ENCODE peak calls at places on chromosomes 5 and 9, in five cellular contexts. J is GM13977, U is body of pancreas, R is cardiac fibroblast, B is RWPE2. F is an unnamed sample.

GRCh38 chr5:41835625-41836024 is 34.6 kb downstream of the OXCT1 start:
- DNase-seq in B (no peak), R (peak), U (peak), J (no peak), F (peak)

GRCh38 chr9:87696641-87697040 is 29.3 kb upstream of the CTSL start:
- DNase-seq in B (no peak), R (no peak), U (no peak), J (no peak), F (no peak)

GRCh38 chr5:138962619-138963370 is 87.7 kb upstream of the LRRTM2 start:
- DNase-seq in R (no peak), J (no peak), B (no peak), U (no peak), F (no peak)

GRCh38 chr5:177491429-177491945 is 5.9 kb downstream of the PDLIM7 start:
- DNase-seq in J (peak), U (no peak), R (peak), B (no peak), F (no peak)

GRCh38 chr9:123749580-123750202 is 180.2 kb downstream of the DENND1A start:
- DNase-seq in R (no peak), J (peak), U (no peak), B (no peak), F (no peak)

GRCh38 chr9:134413890-134414731 is 87.9 kb downstream of the RXRA start:
- DNase-seq in R (peak), B (peak), U (peak), J (no peak), F (no peak)

GRCh38 chr5:32494827-32495226 is 50.3 kb upstream of the ZFR start:
- DNase-seq in U (no peak), B (no peak), J (no peak), R (no peak), F (no peak)

GRCh38 chr9:129802833-129803678 is at the start of gene TOR1B:
- DNase-seq in U (peak), B (peak), J (peak), R (peak), F (peak)

GRCh38 chr5:96778409-96778808 is 29.3 kb downstream of the ERAP1 start:
- DNase-seq in B (no peak), R (no peak), J (no peak), U (peak), F (no peak)

GRCh38 chr5:148085934-148086333 is 22.2 kb downstream of the SPINK5 start:
- DNase-seq in B (no peak), R (no peak), U (no peak), J (no peak), F (no peak)

GRCh38 chr5:129820-130219 is 37.9 kb downstream of the PLEKHG4B start:
- DNase-seq in J (no peak), B (no peak), U (no peak), R (peak), F (no peak)

GRCh38 chr5:175344331-175345200 is 99.4 kb downstream of the DRD1 start:
- DNase-seq in B (no peak), U (no peak), R (peak), J (no peak), F (no peak)

GRCh38 chr5:172370237-172370640 is 84.1 kb downstream of the SH3PXD2B start:
- DNase-seq in J (no peak), R (no peak), B (no peak), U (no peak), F (no peak)

GRCh38 chr9:124771867-124772621 is 933 bp upstream of the NR6A1 start:
- DNase-seq in R (peak), B (no peak), J (peak), U (peak), F (no peak)
- TF ChIP-seq CTCF in R (peak), B (peak), J (peak), U (peak), F (peak)

DNA sequence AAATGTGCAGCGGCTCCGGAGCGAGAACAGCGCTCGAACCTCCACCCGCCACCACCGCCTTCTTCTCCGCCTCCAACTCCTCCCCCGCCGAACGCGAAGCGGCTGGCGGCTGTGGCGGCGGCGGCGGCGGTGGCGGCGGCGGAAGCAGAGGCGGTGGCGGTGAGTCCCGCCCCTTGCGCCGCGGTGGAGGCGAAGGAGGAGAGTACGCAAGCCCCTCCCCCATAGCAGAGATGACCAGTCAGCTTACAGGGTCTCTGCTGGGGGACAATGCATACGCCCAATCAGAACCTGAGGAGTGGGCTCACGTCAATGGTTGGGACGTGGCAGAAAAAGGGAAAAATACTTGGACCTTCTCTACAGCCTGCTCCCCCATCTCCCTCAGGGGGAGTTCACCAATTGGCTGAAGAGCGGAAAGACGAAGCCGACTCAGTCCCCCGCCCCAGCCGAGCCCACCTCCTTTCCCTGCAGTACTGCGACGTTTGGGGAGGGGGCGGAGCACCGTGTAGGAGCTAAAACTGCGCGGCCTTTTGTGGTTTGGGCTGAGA is at the start of gene PJA2:
- DNase-seq in B (peak), R (peak), J (peak), U (peak), F (peak)
- TF ChIP-seq CTCF in B (no peak), R (peak), J (no peak), U (peak), F (peak)

DNA sequence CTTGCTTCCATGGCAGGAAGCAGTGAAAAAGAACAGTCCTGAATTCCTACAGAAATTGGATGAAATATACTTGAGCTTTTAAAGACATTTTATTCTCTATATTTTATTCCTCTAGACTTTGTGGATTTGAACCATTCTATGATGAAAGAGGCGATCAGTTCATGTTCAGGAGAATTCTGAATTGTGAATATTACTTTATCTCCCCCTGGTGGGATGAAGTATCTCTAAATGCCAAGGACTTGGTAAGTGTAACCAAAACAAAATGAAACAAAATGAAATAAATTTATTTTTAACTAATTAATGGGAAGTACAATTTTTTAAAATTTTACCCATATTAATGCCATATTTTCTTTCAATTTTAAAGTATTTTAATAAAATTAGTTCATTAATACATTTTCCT is 34.1 kb downstream of the STARD4 start:
- DNase-seq in B (no peak), U (no peak), J (no peak), R (peak), F (no peak)
- TF ChIP-seq CTCF in B (peak), U (no peak), J (no peak), R (peak), F (peak)

GRCh38 chr9:69785757-69786156 is 25.9 kb upstream of the PTAR1 start:
- DNase-seq in B (no peak), U (no peak), R (peak), J (no peak), F (no peak)
- TF ChIP-seq CTCF in B (peak), U (no peak), R (peak), J (no peak), F (peak)

GRCh38 chr9:81174023-81174422 is 515.3 kb downstream of the TLE1 start:
- DNase-seq in J (no peak), U (no peak), R (no peak), B (no peak), F (no peak)
- TF ChIP-seq CTCF in J (no peak), U (no peak), R (peak), B (no peak), F (no peak)